ENCODE peak calls at places on chromosomes 11 and 22, in six cellular contexts. I is H7, E is stomach, X is psoas muscle, K is osteoblast, B is IMR-90. W is an unnamed sample.
A peak's percentile ranks its signal among the peaks of the same experiment; 100 is the strongest.

GRCh38 chr22:18085188-18085587 is 7.4 kb downstream of the PEX26 start:
- DNase-seq in K (peak; percentile 86), E (peak; percentile 62), X (no peak), I (no peak), B (peak; percentile 34), W (no peak)

GRCh38 chr22:26561756-26562417 is 28.0 kb downstream of the TPST2 start:
- DNase-seq in X (peak; percentile 50), K (no peak), I (no peak), B (no peak), E (peak; percentile 58), W (no peak)

GRCh38 chr11:17600316-17601205 is 53.5 kb downstream of the OTOG start:
- DNase-seq in E (peak; percentile 17), B (no peak), K (peak; percentile 57), I (peak; percentile 52), X (no peak), W (no peak)

GRCh38 chr11:18749681-18750319 is 23.8 kb upstream of the IGSF22 start:
- DNase-seq in I (peak; percentile 60), K (peak; percentile 96), X (no peak), E (no peak), B (peak; percentile 75), W (peak; percentile 66)

GRCh38 chr22:25750569-25751173 is 8.7 kb downstream of the MYO18B start:
- DNase-seq in X (no peak), B (no peak), E (no peak), I (no peak), K (peak; percentile 84), W (no peak)

GRCh38 chr22:45322873-45323525 is 13.3 kb downstream of the FAM118A start:
- DNase-seq in E (no peak), I (no peak), K (no peak), X (no peak), B (no peak), W (no peak)

GRCh38 chr11:86261328-86261727 is 16.8 kb downstream of the EED start:
- DNase-seq in X (no peak), I (peak; percentile 28), K (no peak), B (no peak), E (no peak), W (no peak)

GRCh38 chr22:42299586-42300285 is 29.3 kb upstream of the TCF20 start:
- DNase-seq in B (no peak), K (no peak), I (peak; percentile 90), E (peak; percentile 34), X (no peak), W (no peak)

GRCh38 chr11:32430586-32431357 is 4.6 kb downstream of the WT1 start:
- DNase-seq in X (no peak), I (peak; percentile 92), K (no peak), E (no peak), B (no peak), W (no peak)

GRCh38 chr22:37564111-37564711 is 3.9 kb downstream of the CDC42EP1 start:
- DNase-seq in K (peak; percentile 82), I (no peak), B (peak; percentile 49), E (no peak), X (no peak), W (no peak)

GRCh38 chr11:85737738-85738137 is 51.7 kb upstream of the CCDC89 start:
- DNase-seq in K (no peak), I (no peak), B (no peak), E (no peak), X (no peak), W (no peak)

GRCh38 chr11:124276081-124276480 is 19.9 kb downstream of the OR8G5 start:
- DNase-seq in X (no peak), K (no peak), B (peak; percentile 82), E (no peak), I (no peak), W (no peak)

GRCh38 chr11:26947379-26947844 is 46.5 kb upstream of the FIBIN start:
- DNase-seq in E (no peak), X (peak; percentile 32), K (peak; percentile 81), B (peak; percentile 100), I (no peak), W (peak; percentile 67)

GRCh38 chr11:126544311-126545056 is 189.0 kb downstream of the ST3GAL4 start:
- DNase-seq in K (peak; percentile 78), X (no peak), B (peak; percentile 57), E (no peak), I (peak; percentile 83), W (peak; percentile 7)

GRCh38 chr11:66593303-66593635 is 284 bp downstream of the CCS start:
- DNase-seq in E (no peak), I (no peak), X (no peak), B (no peak), K (no peak), W (no peak)
- H3K4me3 ChIP-seq in E (peak overlapping the region; percentile 61), I (peak overlapping the region; percentile 57), X (peak overlapping the region; percentile 92), B (peak overlapping the region; percentile 71), K (peak overlapping the region; percentile 91), W (peak overlapping the region; percentile 53)

GRCh38 chr22:24247011-24247507 is 2.2 kb upstream of the GGT5 start:
- DNase-seq in E (no peak), B (peak; percentile 7), I (peak; percentile 21), K (peak; percentile 44), X (no peak), W (no peak)
- H3K4me3 ChIP-seq in E (no peak overlapping the region), B (no peak overlapping the region), I (no peak overlapping the region), K (no peak overlapping the region), X (no peak overlapping the region), W (no peak overlapping the region)

DNA sequence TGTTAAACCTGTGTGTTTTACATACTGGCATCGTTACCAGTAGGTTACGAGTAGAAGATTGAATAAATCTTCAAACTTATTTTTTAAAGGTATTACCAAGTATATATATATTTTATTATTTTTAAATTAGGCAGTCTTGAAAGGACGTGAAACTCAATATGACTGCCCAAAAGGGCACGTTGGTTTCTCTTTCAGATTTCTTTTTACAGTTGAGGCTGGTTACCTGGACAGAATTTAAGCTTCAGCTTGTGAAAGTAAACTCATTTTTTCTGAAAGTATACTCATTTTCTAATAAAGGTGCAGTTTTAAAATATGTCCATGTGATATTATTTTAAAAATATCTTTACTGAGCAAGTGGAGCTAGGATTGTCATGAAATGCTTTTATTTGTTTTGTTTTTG is 1.7 kb downstream of the FBXO7 start:
- DNase-seq in B (no peak), X (no peak), K (no peak), I (no peak), E (no peak), W (no peak)
- H3K4me3 ChIP-seq in B (no peak overlapping the region), X (peak overlapping the region; percentile 97), K (peak overlapping the region; percentile 87), I (peak overlapping the region; percentile 81), E (peak overlapping the region; percentile 67), W (peak overlapping the region; percentile 90)

GRCh38 chr11:2669926-2670469 is 29.8 kb downstream of the KCNQ1OT1 start:
- DNase-seq in X (no peak), I (no peak), B (no peak), E (peak; percentile 0), K (peak; percentile 50), W (no peak)

GRCh38 chr11:2667940-2668339 is 31.9 kb downstream of the KCNQ1OT1 start:
- DNase-seq in I (no peak), E (peak; percentile 15), K (peak; percentile 43), B (no peak), X (no peak), W (no peak)

GRCh38 chr11:2666828-2667570 is 32.8 kb downstream of the KCNQ1OT1 start:
- DNase-seq in E (peak; percentile 17), I (no peak), B (no peak), X (no peak), K (peak; percentile 54), W (no peak)

GRCh38 chr11:2670541-2671100 is 29.2 kb downstream of the KCNQ1OT1 start:
- DNase-seq in K (peak; percentile 48), I (no peak), B (no peak), E (peak; percentile 14), X (no peak), W (no peak)

DNA sequence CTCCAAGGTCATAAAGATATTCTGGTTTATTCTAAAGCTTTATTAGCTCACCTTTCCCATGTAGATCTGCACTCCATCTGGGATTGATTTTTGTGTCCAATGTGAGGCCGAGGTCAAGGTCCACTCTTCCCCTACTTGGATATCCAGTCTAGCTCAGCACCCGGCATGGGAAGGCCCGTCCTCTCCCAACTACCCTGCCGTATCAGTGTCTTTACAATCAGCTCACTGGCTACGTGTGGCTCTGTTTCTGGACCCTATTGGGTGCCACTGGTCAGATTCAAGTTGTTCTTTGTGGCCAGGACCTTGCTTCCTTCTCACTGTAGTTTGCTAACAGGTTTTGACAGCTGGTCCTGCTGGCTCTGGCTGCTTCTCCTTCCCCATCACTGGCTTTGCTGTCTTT is 30.9 kb downstream of the KCNQ1OT1 start:
- DNase-seq in B (no peak), I (no peak), K (no peak), X (no peak), E (peak; percentile 13), W (no peak)
- H3K4me3 ChIP-seq in B (no peak overlapping the region), I (no peak overlapping the region), K (no peak overlapping the region), X (no peak overlapping the region), E (no peak overlapping the region), W (no peak overlapping the region)

GRCh38 chr11:64317325-64317960 is at the start of gene TRMT112:
- DNase-seq in K (peak; percentile 99), B (peak; percentile 98), E (peak; percentile 98), X (peak; percentile 96), I (peak; percentile 93), W (peak; percentile 98)
- H3K4me3 ChIP-seq in K (peak within 1 kb of the TSS; percentile 99), B (peak within 1 kb of the TSS; percentile 67), E (peak within 1 kb of the TSS; percentile 70), X (peak within 1 kb of the TSS; percentile 86), I (peak within 1 kb of the TSS; percentile 99), W (peak within 1 kb of the TSS; percentile 76)

GRCh38 chr11:61882879-61883278 is 8.5 kb downstream of the FADS3 start:
- DNase-seq in I (no peak), B (no peak), E (no peak), X (no peak), K (no peak), W (no peak)

GRCh38 chr11:61880454-61880853 is 10.9 kb downstream of the FADS3 start:
- DNase-seq in X (no peak), I (no peak), E (no peak), K (no peak), B (no peak), W (no peak)

GRCh38 chr11:61879152-61879551 is 12.2 kb downstream of the FADS3 start:
- DNase-seq in X (no peak), B (no peak), E (no peak), I (no peak), K (no peak), W (no peak)

GRCh38 chr11:61881397-61881796 is 9.9 kb downstream of the FADS3 start:
- DNase-seq in K (no peak), X (no peak), B (no peak), I (peak; percentile 86), E (no peak), W (no peak)

GRCh38 chr11:61880050-61880449 is 11.3 kb downstream of the FADS3 start:
- DNase-seq in E (no peak), K (no peak), B (no peak), X (no peak), I (no peak), W (no peak)
- H3K4me3 ChIP-seq in E (no peak overlapping the region), K (no peak overlapping the region), B (no peak overlapping the region), X (no peak overlapping the region), I (no peak overlapping the region), W (no peak overlapping the region)

W was measured in bronchial epithelial cell.